ENCODE peak calls at places on chromosomes 6 and 20, in six cellular contexts. Z, J, B, X, C and W are unnamed samples.

GRCh38 chr20:51022803-51023616 is at the start of gene KCNG1:
- DNase-seq in Z (peak), J (peak), B (no peak), X (peak), C (peak), W (peak)

GRCh38 chr20:46786566-46786965 is 77.1 kb downstream of the SLC2A10 start:
- DNase-seq in Z (no peak), J (no peak), B (no peak), X (no peak), C (no peak), W (no peak)

GRCh38 chr6:127784468-127784867 is 116.4 kb downstream of the THEMIS start:
- DNase-seq in Z (no peak), J (no peak), B (no peak), X (no peak), C (no peak), W (no peak)

GRCh38 chr20:4613718-4614620 is 107.7 kb upstream of the PRND start:
- DNase-seq in Z (peak), J (peak), B (peak), X (peak), C (peak), W (peak)

GRCh38 chr20:49724637-49725606 is 11.2 kb upstream of the B4GALT5 start:
- DNase-seq in Z (no peak), J (peak), B (no peak), X (no peak), C (no peak), W (no peak)

GRCh38 chr6:100506651-100507050 is 41.9 kb upstream of the SIM1 start:
- DNase-seq in Z (no peak), J (no peak), B (no peak), X (no peak), C (no peak), W (no peak)

GRCh38 chr20:49132995-49133451 is 55.1 kb downstream of the STAU1 start:
- DNase-seq in Z (peak), J (no peak), B (peak), X (peak), C (peak), W (no peak)

GRCh38 chr6:87334683-87335082 is 5.6 kb upstream of the GJB7 start:
- DNase-seq in Z (no peak), J (no peak), B (no peak), X (no peak), C (no peak), W (no peak)

GRCh38 chr20:32966382-32966781 is 37.9 kb downstream of the SUN5 start:
- DNase-seq in Z (no peak), J (no peak), B (no peak), X (no peak), C (no peak), W (no peak)

GRCh38 chr20:19835533-19836222 is 77.6 kb downstream of the RIN2 start:
- DNase-seq in Z (peak), J (peak), B (no peak), X (peak), C (no peak), W (no peak)

GRCh38 chr20:33688938-33689424 is 2.8 kb upstream of the E2F1 start:
- DNase-seq in Z (no peak), J (no peak), B (no peak), X (no peak), C (no peak), W (no peak)

GRCh38 chr6:132484680-132485018 is 28.3 kb downstream of the STX7 start:
- DNase-seq in Z (no peak), J (no peak), B (no peak), X (no peak), C (no peak), W (no peak)

GRCh38 chr6:106872044-106872443 is 102.5 kb downstream of the CD24 start:
- DNase-seq in Z (no peak), J (no peak), B (peak), X (no peak), C (peak), W (no peak)

GRCh38 chr6:122154912-122155516 is 244.4 kb upstream of the HSF2 start:
- DNase-seq in Z (peak), J (peak), B (no peak), X (no peak), C (no peak), W (no peak)

GRCh38 chr6:108735991-108736345 is 112.3 kb upstream of the ARMC2 start:
- DNase-seq in Z (peak), J (no peak), B (no peak), X (no peak), C (no peak), W (no peak)

GRCh38 chr6:170203212-170203611 is 87.7 kb downstream of the DLL1 start:
- DNase-seq in Z (peak), J (no peak), B (peak), X (no peak), C (no peak), W (no peak)

GRCh38 chr20:58982406-58983114 is 1.5 kb downstream of the NELFCD start:
- DNase-seq in Z (no peak), J (no peak), B (no peak), X (no peak), C (no peak), W (no peak)

GRCh38 chr6:137297887-137298286 is 78.7 kb upstream of the IFNGR1 start:
- DNase-seq in Z (peak), J (peak), B (no peak), X (peak), C (no peak), W (no peak)

GRCh38 chr6:2875840-2876207 is 27.3 kb downstream of the SERPINB9 start:
- DNase-seq in Z (peak), J (peak), B (no peak), X (peak), C (no peak), W (no peak)

GRCh38 chr6:103687430-103687829 is 1172.3 kb downstream of the HACE1 start:
- DNase-seq in Z (no peak), J (no peak), B (no peak), X (no peak), C (no peak), W (no peak)

GRCh38 chr6:44554901-44555300 is 167.4 kb downstream of the CDC5L start:
- DNase-seq in Z (no peak), J (no peak), B (no peak), X (no peak), C (no peak), W (no peak)

GRCh38 chr20:8693709-8694108 is 375.2 kb upstream of the PLCB4 start:
- DNase-seq in Z (no peak), J (no peak), B (peak), X (no peak), C (peak), W (no peak)

GRCh38 chr6:166266336-166266735 is 41.9 kb downstream of the PRR18 start:
- DNase-seq in Z (no peak), J (no peak), B (peak), X (no peak), C (peak), W (no peak)

GRCh38 chr20:5833309-5833941 is 83.2 kb downstream of the SHLD1 start:
- DNase-seq in Z (no peak), J (no peak), B (no peak), X (no peak), C (no peak), W (no peak)

GRCh38 chr6:120384671-120385070 is 949.6 kb downstream of the TBC1D32 start:
- DNase-seq in Z (no peak), J (no peak), B (peak), X (no peak), C (no peak), W (no peak)

GRCh38 chr6:43217351-43217750 is 11.9 kb downstream of the DNPH1 start:
- DNase-seq in Z (no peak), J (no peak), B (no peak), X (no peak), C (no peak), W (no peak)

DNA sequence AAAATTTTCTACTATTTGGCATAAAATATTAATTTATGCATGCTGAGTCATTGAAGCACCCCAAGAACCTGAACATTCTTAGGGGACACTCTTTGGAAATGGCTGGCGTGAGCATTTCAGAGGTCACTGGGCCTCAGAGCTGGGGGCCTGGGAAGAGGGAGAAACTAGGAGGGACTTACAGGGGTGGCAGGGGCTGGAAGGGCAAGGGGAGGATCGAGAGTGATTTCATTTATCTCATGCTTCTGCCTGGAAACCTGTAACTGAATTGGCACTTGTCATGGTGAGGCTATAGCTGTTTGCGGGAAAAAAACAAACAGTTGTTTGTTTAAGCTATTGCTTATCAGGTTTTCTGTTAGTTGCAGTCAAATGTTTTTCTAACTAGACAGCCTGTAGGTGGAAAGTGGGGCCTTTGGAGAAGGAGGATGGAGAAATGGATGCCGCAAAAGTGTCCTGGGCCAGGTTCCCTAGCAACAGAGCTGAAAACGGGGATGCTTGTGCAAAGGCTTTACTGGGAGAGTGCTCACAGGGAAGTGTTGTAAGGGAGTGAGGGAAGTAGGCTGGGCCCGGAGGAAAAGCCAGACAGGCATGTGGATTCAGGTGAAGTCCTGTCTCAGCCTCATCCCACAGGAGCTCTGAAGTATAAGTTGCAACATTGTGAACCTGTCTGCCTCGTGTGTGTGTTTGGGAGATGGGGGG is 36.4 kb upstream of the KAT14 start:
- DNase-seq in Z (peak), J (no peak), B (no peak), X (peak), C (no peak), W (no peak)
- H3K27ac ChIP-seq in Z (no peak), J (no peak), B (no peak), X (no peak), C (no peak), W (no peak)

GRCh38 chr6:159106627-159107241 is 61.9 kb upstream of the TAGAP start:
- DNase-seq in Z (peak), J (peak), B (no peak), X (peak), C (peak), W (no peak)
- H3K27ac ChIP-seq in Z (no peak), J (no peak), B (no peak), X (no peak), C (no peak), W (peak)

GRCh38 chr6:13527669-13528051 is 40.3 kb upstream of the GFOD1 start:
- DNase-seq in Z (no peak), J (no peak), B (no peak), X (no peak), C (no peak), W (no peak)
- H3K27ac ChIP-seq in Z (no peak), J (peak), B (peak), X (no peak), C (peak), W (no peak)

GRCh38 chr20:13783528-13783927 is 1.2 kb downstream of the ESF1 start:
- DNase-seq in Z (no peak), J (no peak), B (no peak), X (no peak), C (no peak), W (no peak)

GRCh38 chr20:13784893-13785715 is at the start of the genes ESF1 and NDUFAF5:
- DNase-seq in Z (peak), J (peak), B (peak), X (peak), C (peak), W (peak)

GRCh38 chr20:13784271-13784892 is 337 bp downstream of the ESF1 start:
- DNase-seq in Z (no peak), J (no peak), B (no peak), X (no peak), C (peak), W (no peak)

GRCh38 chr20:13788167-13788834 is 3.5 kb downstream of the NDUFAF5 start:
- DNase-seq in Z (peak), J (no peak), B (peak), X (peak), C (peak), W (no peak)

DNA sequence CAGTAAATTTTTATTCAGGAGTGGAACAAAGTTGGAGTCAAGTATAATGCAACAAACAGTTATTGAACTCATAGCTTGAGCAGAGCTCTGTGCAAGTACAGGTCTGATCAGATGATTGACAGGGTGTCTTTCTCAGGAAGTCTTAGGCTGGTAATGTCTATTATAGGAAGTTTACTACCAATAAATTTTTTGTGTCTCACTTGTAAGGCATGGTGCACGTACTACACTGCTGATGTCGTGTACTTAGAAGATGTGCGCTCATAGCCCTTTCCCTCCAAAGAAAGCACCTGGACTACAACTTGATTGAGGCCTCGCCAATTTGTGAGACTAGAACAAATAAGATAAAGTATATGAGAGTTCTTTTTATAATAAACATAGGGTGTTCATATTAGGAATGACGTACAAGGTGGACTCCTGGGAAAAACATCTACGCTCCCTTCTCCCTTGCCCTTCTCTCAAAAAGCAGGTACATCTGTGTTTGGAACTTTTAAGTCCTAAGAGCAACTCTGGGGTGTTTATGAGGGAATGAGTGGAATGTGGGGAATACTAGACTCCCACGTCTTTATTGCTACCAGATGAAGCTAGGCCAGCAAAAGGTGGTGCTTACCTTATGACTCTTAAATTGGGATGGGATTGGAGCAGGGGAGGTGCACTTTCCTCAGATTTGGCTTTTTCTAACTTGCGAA is 1.5 kb downstream of the NDUFAF5 start:
- DNase-seq in Z (no peak), J (no peak), B (no peak), X (no peak), C (peak), W (no peak)
- H3K27ac ChIP-seq in Z (no peak), J (no peak), B (peak), X (no peak), C (no peak), W (peak)

DNA sequence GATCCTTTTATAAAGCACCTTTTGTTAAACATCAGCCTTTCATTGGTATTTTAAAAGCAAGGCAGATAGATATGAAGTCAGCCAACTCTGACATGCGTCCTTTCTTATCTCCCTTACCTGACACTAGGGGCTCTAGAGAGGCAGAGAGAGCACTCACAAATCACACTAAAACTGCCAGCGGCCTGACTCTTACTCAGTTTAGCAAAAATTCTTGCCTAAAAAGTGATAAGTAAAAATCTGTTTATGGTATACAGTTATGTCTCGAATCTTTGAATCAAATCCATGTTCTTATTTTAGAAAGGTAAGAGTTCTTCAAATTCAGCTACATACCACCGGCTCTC is 10.4 kb upstream of the TDRD6 start:
- DNase-seq in Z (no peak), J (no peak), B (no peak), X (peak), C (peak), W (no peak)
- H3K27ac ChIP-seq in Z (no peak), J (no peak), B (no peak), X (no peak), C (no peak), W (no peak)